ENCODE peak calls at places on chromosomes 7 and 10, in four cellular contexts. L, E, Y and B are unnamed samples.
A peak's percentile ranks its signal among the peaks of the same experiment; 100 is the strongest.

GRCh38 chr7:101618916-101619315 is 10.2 kb downstream of the MYL10 start:
- DNase-seq in E (no peak), Y (no peak), L (no peak), B (no peak)

GRCh38 chr10:88883443-88883799 is 3.4 kb downstream of the STAMBPL1 start:
- DNase-seq in Y (no peak), L (no peak), E (no peak), B (no peak)

GRCh38 chr10:11215468-11215867 is 197.8 kb downstream of the CELF2 start:
- DNase-seq in L (no peak), Y (no peak), E (no peak), B (no peak)

GRCh38 chr10:78035933-78036583 is 2.4 kb downstream of the RPS24 start:
- DNase-seq in E (no peak), L (no peak), Y (no peak), B (no peak)

GRCh38 chr10:86182150-86182549 is 184.4 kb downstream of the GRID1 start:
- DNase-seq in Y (no peak), L (no peak), E (peak; percentile 7), B (no peak)

GRCh38 chr7:88314092-88314491 is 7.4 kb upstream of the STEAP4 start:
- DNase-seq in L (no peak), E (no peak), Y (no peak), B (no peak)

GRCh38 chr7:435518-436366 is 83.9 kb downstream of the PDGFA start:
- DNase-seq in L (no peak), E (no peak), Y (no peak), B (peak; percentile 47)

GRCh38 chr10:89373916-89374711 is 3.7 kb upstream of the IFIT1B start:
- DNase-seq in E (no peak), Y (no peak), L (no peak), B (peak; percentile 85)

GRCh38 chr7:84022686-84023308 is 171.8 kb downstream of the SEMA3A start:
- DNase-seq in L (no peak), Y (no peak), E (no peak), B (peak; percentile 5)

DNA sequence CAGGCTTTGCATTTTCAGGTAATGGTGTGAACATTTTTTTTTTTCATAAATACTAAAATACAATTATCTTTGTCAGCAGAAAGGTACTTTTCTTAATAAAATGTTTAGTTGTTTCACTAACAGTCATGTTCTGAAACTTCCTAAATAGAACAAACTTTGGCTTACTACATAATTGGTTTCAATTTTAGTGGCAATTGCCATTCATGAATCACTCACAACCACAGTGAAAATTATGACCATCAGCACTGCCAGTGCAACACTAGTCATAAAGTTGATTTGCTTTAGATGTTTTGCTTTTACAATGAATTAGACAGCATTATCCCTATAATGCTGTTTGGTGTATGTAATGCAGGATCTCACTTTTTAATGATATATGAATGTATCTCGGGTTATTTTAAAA is 297.6 kb upstream of the PLXDC2 start:
- DNase-seq in Y (no peak), E (no peak), L (peak; percentile 66), B (peak; percentile 28)
- H2AFZ ChIP-seq in Y (no peak overlapping the region), E (no peak overlapping the region), L (no peak overlapping the region), B (no peak overlapping the region)

GRCh38 chr10:132319853-132320669 is 11.9 kb upstream of the LRRC27 start:
- DNase-seq in Y (no peak), L (no peak), E (no peak), B (peak; percentile 74)

GRCh38 chr10:132320776-132321469 is 11.1 kb upstream of the LRRC27 start:
- DNase-seq in L (no peak), E (no peak), Y (no peak), B (no peak)

GRCh38 chr10:132321726-132322125 is 10.3 kb upstream of the LRRC27 start:
- DNase-seq in L (no peak), E (no peak), Y (no peak), B (no peak)

GRCh38 chr10:132325969-132326889 is 5.8 kb upstream of the LRRC27 start:
- DNase-seq in Y (no peak), E (no peak), L (no peak), B (no peak)

DNA sequence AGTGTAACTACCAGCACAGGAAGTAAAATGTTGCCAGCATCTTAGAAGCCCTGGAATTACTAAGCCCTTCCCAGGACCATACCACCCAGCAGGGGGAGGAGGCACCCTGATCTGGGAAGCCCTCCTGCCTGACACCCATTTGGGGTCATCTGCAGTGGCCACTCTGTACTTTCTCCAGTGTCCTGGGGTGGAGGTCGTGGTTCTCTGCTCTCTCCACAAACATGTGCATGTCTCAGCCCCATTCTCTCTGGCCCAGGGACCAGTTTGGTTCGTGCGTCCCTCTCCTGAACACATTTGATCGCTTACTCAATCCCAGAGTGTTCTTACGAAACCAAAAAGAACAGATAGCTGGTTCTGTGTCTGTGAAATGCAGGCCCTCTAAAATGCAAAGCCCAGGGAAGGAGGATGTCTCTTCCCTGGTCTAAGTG is 9.4 kb upstream of the LRRC27 start:
- DNase-seq in Y (no peak), L (no peak), E (no peak), B (no peak)
- TF ChIP-seq CTCF in Y (no peak), L (no peak), E (no peak), B (no peak)

DNA sequence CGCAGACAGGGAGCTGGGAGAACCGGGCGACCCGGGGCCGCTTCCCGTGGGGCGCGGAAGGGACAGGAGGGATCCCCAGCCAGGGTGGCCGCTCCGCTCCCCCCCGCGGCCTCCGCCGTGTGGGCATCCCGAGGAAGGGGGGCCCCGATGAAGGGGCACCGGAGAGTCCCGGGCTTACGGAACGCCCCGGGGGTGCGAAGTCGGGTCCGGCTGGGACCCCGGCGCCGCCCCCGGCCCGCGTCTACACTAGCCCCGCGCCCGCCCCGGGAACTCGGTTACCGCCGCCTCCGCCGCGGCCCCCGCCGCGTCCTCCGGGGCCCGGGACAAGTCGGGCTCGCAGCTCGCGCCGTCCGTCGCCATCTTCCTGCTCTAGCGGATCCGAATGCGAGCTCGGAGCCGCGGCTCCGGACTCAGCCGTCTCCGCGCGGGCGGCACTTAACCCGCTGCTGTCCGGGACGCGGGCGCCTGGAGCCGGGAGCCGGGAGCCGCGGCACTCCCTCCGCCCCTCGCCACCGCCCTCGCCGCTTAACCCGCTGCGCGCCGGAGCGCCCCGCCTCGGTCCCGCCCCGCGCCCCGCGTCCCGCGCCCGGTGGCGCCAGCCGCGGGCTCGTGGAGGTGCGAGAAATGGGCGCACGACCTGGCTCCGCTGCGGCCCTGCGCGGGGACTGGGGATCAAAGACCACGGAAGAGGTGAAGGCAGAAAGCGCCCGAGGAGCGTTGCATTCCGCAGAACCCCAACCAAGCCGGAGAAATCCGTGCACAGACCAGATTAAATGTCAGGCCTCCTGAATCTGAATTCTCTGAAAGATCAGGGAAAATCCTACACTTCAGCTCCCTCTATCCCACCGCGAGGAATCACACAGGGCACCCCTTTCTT is at the start of gene CTTNBP2:
- DNase-seq in L (peak; percentile 63), E (peak; percentile 90), Y (peak; percentile 6), B (peak; percentile 30)
- TF ChIP-seq EZH2 in L (no peak), E (no peak), Y (no peak), B (no peak)

GRCh38 chr10:90871761-90872647 is at the start of gene RPP30:
- DNase-seq in Y (no peak), L (peak; percentile 91), E (peak; percentile 89), B (peak; percentile 86)

GRCh38 chr10:90871279-90871760 is 454 bp upstream of the RPP30 start:
- DNase-seq in Y (no peak), E (peak; percentile 88), L (peak; percentile 82), B (peak; percentile 64)

DNA sequence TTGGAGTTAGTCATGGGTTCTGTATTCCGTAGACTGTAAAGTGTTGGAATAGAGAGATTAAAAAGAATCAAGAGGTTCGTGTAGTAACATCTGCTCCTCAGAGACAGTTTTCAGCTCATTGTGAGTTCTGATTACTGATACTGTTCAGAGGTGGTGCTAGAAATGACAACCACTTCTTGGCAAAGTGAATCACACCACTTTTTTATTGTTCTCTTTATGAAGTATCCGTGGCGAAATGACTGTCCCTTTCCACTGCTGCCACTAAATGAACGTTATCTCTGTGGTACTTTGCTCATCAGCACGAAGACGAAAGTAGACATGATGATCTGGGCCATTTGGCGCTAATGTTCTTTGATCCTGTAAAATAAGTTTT is 860 bp downstream of the RPP30 start:
- DNase-seq in Y (no peak), L (no peak), E (no peak), B (no peak)
- H2AFZ ChIP-seq in Y (no peak overlapping the region), L (peak overlapping the region; percentile 97), E (no peak overlapping the region), B (peak overlapping the region; percentile 95)

DNA sequence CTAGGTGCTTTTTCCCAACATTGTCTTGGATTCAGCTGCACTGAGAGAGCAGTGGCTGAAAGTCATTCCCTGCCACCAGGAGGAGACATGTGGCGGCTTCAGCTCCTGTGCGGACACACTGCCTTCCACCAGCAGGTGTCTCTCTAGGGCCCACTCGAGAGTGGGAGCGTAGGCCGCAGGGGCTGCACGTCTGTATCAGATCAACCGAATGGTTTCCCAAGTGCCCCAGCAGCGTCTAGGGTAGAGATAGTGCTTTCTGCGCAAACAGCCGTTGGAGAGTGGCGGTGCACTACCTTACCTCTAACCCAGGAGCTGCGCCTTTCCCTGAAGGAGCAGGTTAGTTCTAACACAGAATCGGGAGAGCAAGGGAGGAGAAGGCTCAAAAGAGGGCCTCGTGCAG is 31.7 kb downstream of the PAPOLB start:
- DNase-seq in Y (peak; percentile 41), L (no peak), E (peak; percentile 89), B (no peak)
- TF ChIP-seq CTCF in Y (peak; percentile 97), L (peak; percentile 53), E (peak; percentile 87), B (no peak)

DNA sequence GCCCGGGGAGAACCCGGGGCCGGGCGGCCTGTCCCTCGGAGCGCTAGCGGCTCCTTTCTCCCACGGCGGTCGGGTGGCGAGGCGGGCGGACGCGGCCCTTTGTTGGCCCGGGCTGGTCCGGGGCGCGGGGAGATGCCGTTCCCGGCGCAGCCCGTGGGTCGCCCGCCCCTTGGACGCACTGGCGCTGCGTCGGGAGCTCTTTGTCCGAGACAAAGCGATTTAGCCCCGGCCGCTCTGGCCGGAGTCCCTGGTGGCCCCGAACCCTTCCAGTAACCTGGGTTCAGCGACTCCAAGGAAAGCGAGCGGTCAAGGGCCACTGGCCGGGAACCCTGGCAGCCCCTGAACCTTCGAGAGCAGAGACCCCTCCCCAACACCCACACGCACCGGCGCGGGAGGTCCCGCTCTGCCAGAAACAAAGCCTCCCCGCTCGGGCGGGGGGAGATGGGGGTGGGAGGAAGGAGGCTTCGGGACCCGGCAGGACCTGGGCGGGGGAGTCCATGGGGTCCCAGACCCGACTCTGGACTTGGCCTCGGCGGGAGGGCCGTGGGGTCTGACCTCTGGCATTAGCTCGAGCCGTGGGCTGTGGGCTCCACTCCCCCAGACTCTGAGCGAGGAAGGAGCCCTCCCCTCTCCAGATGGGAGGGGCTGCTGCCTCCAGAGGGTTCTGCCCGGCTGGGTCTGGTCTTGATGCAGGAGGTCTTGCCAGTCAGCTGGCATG is 832 bp downstream of the DPYSL4 start:
- DNase-seq in E (peak; percentile 76), L (no peak), Y (no peak), B (no peak)
- TF ChIP-seq EZH2 in E (peak; percentile 81), L (no peak), Y (no peak), B (no peak)